ENCODE peak calls at places on chromosome 6, in eight cellular contexts. O, H, G, Y, I, U, T and X are unnamed samples.

GRCh38 chr6:134805163-134805562 is 144.7 kb downstream of the ALDH8A1 start:
- DNase-seq in O (no peak), H (no peak), G (no peak), Y (no peak), I (no peak), U (no peak), T (no peak), X (peak)

GRCh38 chr6:43076928-43077809 is 1.1 kb downstream of the PTK7 start:
- DNase-seq in O (peak), H (peak), G (no peak), Y (peak), I (peak), U (no peak), T (peak), X (peak)

GRCh38 chr6:6699741-6700367 is 111.3 kb downstream of the LY86 start:
- DNase-seq in O (peak), H (peak), G (peak), Y (peak), I (no peak), U (peak), T (peak), X (peak)

GRCh38 chr6:70954750-70955149 is 2.1 kb downstream of the B3GAT2 start:
- DNase-seq in O (no peak), H (no peak), G (no peak), Y (no peak), I (no peak), U (no peak), T (no peak), X (no peak)

GRCh38 chr6:101398716-101399626 is 5.5 kb downstream of the GRIK2 start:
- DNase-seq in O (no peak), H (no peak), G (no peak), Y (no peak), I (no peak), U (no peak), T (peak), X (peak)

GRCh38 chr6:45566882-45567281 is 189.1 kb upstream of the SUPT3H start:
- DNase-seq in O (no peak), H (no peak), G (no peak), Y (no peak), I (peak), U (no peak), T (peak), X (no peak)

GRCh38 chr6:151413372-151414145 is 22.2 kb upstream of the ZBTB2 start:
- DNase-seq in O (no peak), H (no peak), G (no peak), Y (no peak), I (no peak), U (no peak), T (no peak), X (no peak)

GRCh38 chr6:39814236-39814635 is 22.1 kb downstream of the DAAM2 start:
- DNase-seq in O (no peak), H (no peak), G (no peak), Y (no peak), I (no peak), U (no peak), T (no peak), X (no peak)

GRCh38 chr6:47133230-47134000 is 91.3 kb upstream of the ADGRF1 start:
- DNase-seq in O (no peak), H (no peak), G (no peak), Y (no peak), I (no peak), U (no peak), T (no peak), X (no peak)

GRCh38 chr6:37308084-37308817 is 45.5 kb upstream of the RNF8 start:
- DNase-seq in O (peak), H (peak), G (peak), Y (peak), I (no peak), U (no peak), T (peak), X (no peak)

GRCh38 chr6:158853072-158853871 is 34.1 kb upstream of the EZR start:
- DNase-seq in O (peak), H (peak), G (peak), Y (peak), I (peak), U (peak), T (peak), X (no peak)

GRCh38 chr6:117118490-117118889 is 146.9 kb upstream of the VGLL2 start:
- DNase-seq in O (no peak), H (no peak), G (no peak), Y (no peak), I (no peak), U (no peak), T (no peak), X (no peak)

GRCh38 chr6:14660767-14661166 is 543.2 kb downstream of the CD83 start:
- DNase-seq in O (no peak), H (no peak), G (no peak), Y (no peak), I (no peak), U (no peak), T (no peak), X (no peak)

GRCh38 chr6:29589423-29590048 is 4.6 kb downstream of the OR2H2 start:
- DNase-seq in O (peak), H (peak), G (peak), Y (peak), I (peak), U (no peak), T (peak), X (peak)

GRCh38 chr6:15247214-15247749 is 1.4 kb downstream of the JARID2 start:
- DNase-seq in O (no peak), H (no peak), G (no peak), Y (no peak), I (no peak), U (no peak), T (no peak), X (no peak)

GRCh38 chr6:27840572-27840971 is 71.6 kb downstream of the OR2B2 start:
- DNase-seq in O (no peak), H (no peak), G (no peak), Y (no peak), I (no peak), U (no peak), T (no peak), X (no peak)

GRCh38 chr6:73382462-73383113 is 12.0 kb upstream of the DDX43 start:
- DNase-seq in O (no peak), H (no peak), G (no peak), Y (peak), I (no peak), U (no peak), T (peak), X (no peak)

DNA sequence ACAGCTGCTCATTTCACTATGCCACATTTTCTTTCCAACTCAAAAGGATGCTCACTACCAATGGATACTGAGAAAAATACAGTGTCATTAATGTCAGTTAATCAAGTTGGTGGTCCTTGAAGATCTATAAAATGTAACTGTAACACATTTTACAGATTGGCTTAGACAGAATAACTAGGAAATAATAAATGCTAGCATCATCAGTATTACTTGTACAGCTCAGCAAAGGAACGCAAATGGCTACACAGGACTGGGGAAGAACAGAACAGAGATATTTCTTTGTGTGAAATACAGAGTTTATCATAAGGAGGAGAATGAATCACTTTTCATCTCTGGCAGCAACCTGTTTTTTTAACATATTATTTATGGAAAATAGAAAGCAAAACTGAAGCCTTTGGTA is 8.2 kb upstream of the QKI start:
- DNase-seq in O (no peak), H (no peak), G (no peak), Y (no peak), I (no peak), U (no peak), T (no peak), X (no peak)
- H3K4me3 ChIP-seq in O (no peak), H (no peak), G (no peak), Y (no peak), I (peak), U (peak), T (peak), X (peak)

DNA sequence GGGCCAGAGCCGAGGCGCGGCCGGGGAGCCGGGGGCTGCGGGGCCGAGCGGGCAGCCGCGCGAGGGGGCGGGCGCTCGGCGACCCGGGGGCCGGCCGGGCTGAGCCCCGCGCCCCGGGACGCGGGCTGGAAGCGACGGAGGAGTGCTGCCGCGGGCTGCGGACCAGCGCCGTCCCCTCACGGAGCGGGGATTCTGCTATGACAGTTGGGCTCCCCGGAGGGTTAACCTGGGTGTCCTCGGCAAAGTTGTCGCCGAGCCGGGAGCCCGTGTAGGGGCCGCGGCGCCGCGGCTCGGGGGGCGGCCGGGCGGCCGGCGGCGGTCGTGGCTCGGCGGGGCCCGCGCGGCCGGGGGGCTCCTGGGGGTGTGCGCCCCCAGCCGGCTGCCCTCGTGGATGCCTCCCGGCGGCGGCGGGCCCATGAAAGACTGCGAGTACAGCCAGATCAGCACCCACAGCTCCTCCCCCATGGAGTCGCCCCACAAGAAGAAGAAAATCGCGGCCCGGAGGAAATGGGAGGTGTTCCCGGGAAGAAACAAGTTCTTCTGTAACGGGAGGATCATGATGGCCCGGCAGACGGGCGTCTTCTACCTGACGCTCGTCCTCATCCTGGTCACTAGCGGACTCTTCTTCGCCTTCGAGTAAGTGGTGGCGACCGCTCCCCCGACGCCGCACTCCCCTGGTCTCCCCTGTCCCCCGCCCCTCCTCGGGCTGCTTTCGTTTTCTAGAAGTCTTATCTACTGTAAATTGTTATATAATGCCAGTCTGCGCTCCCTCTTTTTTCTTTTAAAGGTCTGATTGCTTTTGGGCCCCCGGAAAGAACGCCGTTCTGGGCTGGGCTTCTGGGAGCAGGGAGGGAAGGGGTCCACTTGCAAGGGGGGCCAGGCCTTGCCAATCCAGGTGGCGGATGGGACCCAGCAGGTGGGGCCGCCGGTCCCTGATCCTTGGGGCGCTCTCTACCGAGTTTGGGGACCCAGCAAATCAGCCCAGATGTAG is 936 bp downstream of the ZDHHC14 start:
- DNase-seq in O (peak), H (peak), G (peak), Y (peak), I (peak), U (peak), T (peak), X (peak)
- TF ChIP-seq CTCF in O (no peak), H (no peak), G (no peak), Y (no peak), I (peak), U (no peak), T (peak), X (no peak)

GRCh38 chr6:122284848-122285247 is 114.6 kb upstream of the HSF2 start:
- DNase-seq in O (no peak), H (no peak), G (no peak), Y (no peak), I (no peak), U (no peak), T (no peak), X (no peak)
- H3K4me3 ChIP-seq in O (no peak), H (no peak), G (no peak), Y (no peak), I (no peak), U (no peak), T (no peak), X (no peak)

GRCh38 chr6:11618533-11618932 is 81.0 kb downstream of the TMEM170B start:
- DNase-seq in O (no peak), H (no peak), G (no peak), Y (peak), I (no peak), U (no peak), T (peak), X (no peak)
- TF ChIP-seq CTCF in O (no peak), H (peak), G (no peak), Y (peak), I (peak), U (no peak), T (peak), X (peak)

GRCh38 chr6:89483111-89483720 is 50.3 kb downstream of the ANKRD6 start:
- DNase-seq in O (peak), H (peak), G (no peak), Y (no peak), I (peak), U (peak), T (no peak), X (no peak)
- H3K4me3 ChIP-seq in O (no peak), H (no peak), G (no peak), Y (no peak), I (no peak), U (no peak), T (no peak), X (no peak)

GRCh38 chr6:93779086-93779858 is 359.9 kb upstream of the EPHA7 start:
- DNase-seq in O (no peak), H (no peak), G (no peak), Y (peak), I (no peak), U (no peak), T (no peak), X (no peak)
- TF ChIP-seq CTCF in O (no peak), H (no peak), G (no peak), Y (peak), I (no peak), U (no peak), T (no peak), X (no peak)

GRCh38 chr6:31877651-31878161 is 1.1 kb downstream of the SLC44A4 start:
- DNase-seq in O (peak), H (peak), G (peak), Y (no peak), I (peak), U (no peak), T (no peak), X (no peak)

GRCh38 chr6:31879901-31880300 is 1.1 kb upstream of the SLC44A4 start:
- DNase-seq in O (no peak), H (no peak), G (peak), Y (no peak), I (no peak), U (no peak), T (no peak), X (no peak)

GRCh38 chr6:31878222-31878621 is 575 bp downstream of the SLC44A4 start:
- DNase-seq in O (no peak), H (no peak), G (no peak), Y (no peak), I (no peak), U (no peak), T (no peak), X (no peak)

GRCh38 chr6:31880616-31881015 is 1.8 kb upstream of the SLC44A4 start:
- DNase-seq in O (no peak), H (no peak), G (no peak), Y (no peak), I (no peak), U (no peak), T (no peak), X (no peak)

GRCh38 chr6:31878761-31879542 is at the start of gene SLC44A4:
- DNase-seq in O (no peak), H (peak), G (peak), Y (no peak), I (no peak), U (no peak), T (no peak), X (no peak)
- H3K4me3 ChIP-seq in O (no peak), H (no peak), G (peak), Y (no peak), I (peak), U (no peak), T (no peak), X (no peak)

GRCh38 chr6:94813806-94814205 is 763.5 kb upstream of the MANEA start:
- DNase-seq in O (no peak), H (no peak), G (no peak), Y (no peak), I (no peak), U (no peak), T (no peak), X (no peak)
- TF ChIP-seq CTCF in O (no peak), H (no peak), G (no peak), Y (no peak), I (no peak), U (no peak), T (no peak), X (peak)

GRCh38 chr6:35469711-35470662 is 1.8 kb downstream of the RPL10A start:
- DNase-seq in O (no peak), H (peak), G (no peak), Y (peak), I (peak), U (no peak), T (no peak), X (peak)
- H3K4me3 ChIP-seq in O (peak), H (peak), G (peak), Y (peak), I (peak), U (peak), T (peak), X (peak)